ENCODE peak calls at places on chromosome 1, in eight cellular contexts. One of them, this sample, is unnamed.

GRCh38 chr1:156746716-156747631 is 4.5 kb downstream of the HDGF start:
- DNase-seq in pancreas: peak; percentile 91
- DNase-seq in mesothelial cell of epicardium: peak; percentile 88
- DNase-seq in esophagus squamous epithelium: no peak
- DNase-seq in heart right ventricle: peak; percentile 97
- DNase-seq in BE2C: peak; percentile 91
- DNase-seq in CD8-positive, alpha-beta T cell: peak; percentile 79
- DNase-seq in fibroblast of pulmonary artery: peak; percentile 95
- DNase-seq in this sample: peak; percentile 71

GRCh38 chr1:77175230-77175844 is 43.9 kb downstream of the PIGK start:
- DNase-seq in BE2C: peak; percentile 19
- DNase-seq in esophagus squamous epithelium: no peak
- DNase-seq in CD8-positive, alpha-beta T cell: no peak
- DNase-seq in heart right ventricle: no peak
- DNase-seq in mesothelial cell of epicardium: no peak
- DNase-seq in fibroblast of pulmonary artery: peak; percentile 13
- DNase-seq in pancreas: no peak
- DNase-seq in this sample: no peak

GRCh38 chr1:22284906-22285544 is 142.1 kb upstream of the WNT4 start:
- DNase-seq in BE2C: no peak
- DNase-seq in pancreas: no peak
- DNase-seq in mesothelial cell of epicardium: no peak
- DNase-seq in esophagus squamous epithelium: no peak
- DNase-seq in CD8-positive, alpha-beta T cell: no peak
- DNase-seq in fibroblast of pulmonary artery: no peak
- DNase-seq in heart right ventricle: no peak
- DNase-seq in this sample: no peak

GRCh38 chr1:231603598-231604275 is 22.9 kb upstream of the DISC1 start:
- DNase-seq in BE2C: peak; percentile 57
- DNase-seq in pancreas: no peak
- DNase-seq in CD8-positive, alpha-beta T cell: peak; percentile 36
- DNase-seq in heart right ventricle: peak; percentile 27
- DNase-seq in fibroblast of pulmonary artery: peak; percentile 70
- DNase-seq in esophagus squamous epithelium: no peak
- DNase-seq in mesothelial cell of epicardium: no peak
- DNase-seq in this sample: peak; percentile 43

GRCh38 chr1:156781585-156782186 is 14.4 kb downstream of the PRCC start:
- DNase-seq in CD8-positive, alpha-beta T cell: no peak
- DNase-seq in heart right ventricle: no peak
- DNase-seq in pancreas: no peak
- DNase-seq in mesothelial cell of epicardium: no peak
- DNase-seq in esophagus squamous epithelium: no peak
- DNase-seq in BE2C: no peak
- DNase-seq in fibroblast of pulmonary artery: peak; percentile 60
- DNase-seq in this sample: no peak

GRCh38 chr1:229430761-229431269 is 3.1 kb downstream of the ACTA1 start:
- DNase-seq in fibroblast of pulmonary artery: peak; percentile 57
- DNase-seq in BE2C: no peak
- DNase-seq in esophagus squamous epithelium: no peak
- DNase-seq in heart right ventricle: peak; percentile 73
- DNase-seq in mesothelial cell of epicardium: peak; percentile 60
- DNase-seq in CD8-positive, alpha-beta T cell: peak; percentile 46
- DNase-seq in pancreas: peak; percentile 64
- DNase-seq in this sample: peak; percentile 44

GRCh38 chr1:7469255-7469938 is 301.7 kb upstream of the VAMP3 start:
- DNase-seq in esophagus squamous epithelium: no peak
- DNase-seq in heart right ventricle: no peak
- DNase-seq in BE2C: peak; percentile 51
- DNase-seq in CD8-positive, alpha-beta T cell: no peak
- DNase-seq in pancreas: no peak
- DNase-seq in fibroblast of pulmonary artery: peak; percentile 28
- DNase-seq in mesothelial cell of epicardium: no peak
- DNase-seq in this sample: no peak

GRCh38 chr1:16181887-16182719 is 26.2 kb upstream of the EPHA2 start:
- DNase-seq in CD8-positive, alpha-beta T cell: no peak
- DNase-seq in heart right ventricle: peak; percentile 88
- DNase-seq in esophagus squamous epithelium: no peak
- DNase-seq in BE2C: no peak
- DNase-seq in pancreas: peak; percentile 52
- DNase-seq in fibroblast of pulmonary artery: peak; percentile 91
- DNase-seq in mesothelial cell of epicardium: no peak
- DNase-seq in this sample: no peak

GRCh38 chr1:26478988-26479387 is 6.7 kb downstream of the HMGN2 start:
- DNase-seq in fibroblast of pulmonary artery: no peak
- DNase-seq in CD8-positive, alpha-beta T cell: no peak
- DNase-seq in esophagus squamous epithelium: no peak
- DNase-seq in mesothelial cell of epicardium: no peak
- DNase-seq in BE2C: no peak
- DNase-seq in heart right ventricle: no peak
- DNase-seq in pancreas: no peak
- DNase-seq in this sample: no peak

GRCh38 chr1:17075470-17076255 is 21.8 kb upstream of the SDHB start:
- DNase-seq in esophagus squamous epithelium: no peak
- DNase-seq in pancreas: no peak
- DNase-seq in BE2C: no peak
- DNase-seq in heart right ventricle: no peak
- DNase-seq in fibroblast of pulmonary artery: peak; percentile 31
- DNase-seq in mesothelial cell of epicardium: no peak
- DNase-seq in CD8-positive, alpha-beta T cell: no peak
- DNase-seq in this sample: peak; percentile 66

GRCh38 chr1:27342778-27343638 is 1.2 kb downstream of the SYTL1 start:
- DNase-seq in BE2C: no peak
- DNase-seq in pancreas: peak; percentile 68
- DNase-seq in fibroblast of pulmonary artery: no peak
- DNase-seq in CD8-positive, alpha-beta T cell: peak; percentile 76
- DNase-seq in heart right ventricle: no peak
- DNase-seq in esophagus squamous epithelium: no peak
- DNase-seq in mesothelial cell of epicardium: no peak
- DNase-seq in this sample: peak; percentile 65

GRCh38 chr1:111565079-111565478 is 54.5 kb upstream of the RAP1A start:
- DNase-seq in BE2C: no peak
- DNase-seq in CD8-positive, alpha-beta T cell: no peak
- DNase-seq in heart right ventricle: no peak
- DNase-seq in mesothelial cell of epicardium: no peak
- DNase-seq in esophagus squamous epithelium: no peak
- DNase-seq in fibroblast of pulmonary artery: peak; percentile 94
- DNase-seq in pancreas: no peak
- DNase-seq in this sample: no peak

GRCh38 chr1:55095095-55095494 is 55.7 kb downstream of the PCSK9 start:
- DNase-seq in mesothelial cell of epicardium: no peak
- DNase-seq in fibroblast of pulmonary artery: no peak
- DNase-seq in pancreas: no peak
- DNase-seq in BE2C: no peak
- DNase-seq in esophagus squamous epithelium: no peak
- DNase-seq in heart right ventricle: no peak
- DNase-seq in CD8-positive, alpha-beta T cell: no peak
- DNase-seq in this sample: no peak

GRCh38 chr1:55088413-55088812 is 49.1 kb downstream of the PCSK9 start:
- DNase-seq in esophagus squamous epithelium: no peak
- DNase-seq in heart right ventricle: no peak
- DNase-seq in BE2C: no peak
- DNase-seq in mesothelial cell of epicardium: no peak
- DNase-seq in fibroblast of pulmonary artery: no peak
- DNase-seq in CD8-positive, alpha-beta T cell: no peak
- DNase-seq in pancreas: no peak
- DNase-seq in this sample: no peak

DNA sequence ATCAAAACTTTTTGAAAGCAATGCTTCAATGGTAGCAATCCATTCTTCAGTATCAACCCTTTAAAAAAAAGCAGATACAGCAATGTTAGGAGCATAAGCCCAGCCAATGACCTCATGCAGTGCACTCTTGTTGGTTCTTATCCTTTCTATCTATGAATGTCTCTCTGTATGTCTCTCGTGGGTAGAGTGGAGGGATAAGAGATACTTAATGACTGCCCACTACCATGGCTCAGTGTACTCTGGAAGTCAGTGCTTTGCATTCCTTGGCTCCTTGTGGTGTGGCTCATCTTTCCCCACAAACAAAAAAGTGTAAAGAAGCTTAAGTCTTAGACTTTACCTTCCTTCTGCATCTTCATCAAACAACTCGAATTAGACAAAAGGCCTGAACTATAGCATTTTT is 50.3 kb downstream of the PCSK9 start:
- DNase-seq in heart right ventricle: no peak
- DNase-seq in pancreas: no peak
- DNase-seq in BE2C: no peak
- DNase-seq in esophagus squamous epithelium: no peak
- DNase-seq in fibroblast of pulmonary artery: no peak
- DNase-seq in CD8-positive, alpha-beta T cell: no peak
- DNase-seq in mesothelial cell of epicardium: no peak
- DNase-seq in this sample: no peak
- TF ChIP-seq CTCF in heart right ventricle: no peak
- TF ChIP-seq CTCF in pancreas: no peak
- TF ChIP-seq CTCF in BE2C: no peak
- TF ChIP-seq CTCF in esophagus squamous epithelium: no peak
- TF ChIP-seq CTCF in fibroblast of pulmonary artery: no peak
- TF ChIP-seq CTCF in CD8-positive, alpha-beta T cell: no peak
- TF ChIP-seq CTCF in mesothelial cell of epicardium: no peak
- TF ChIP-seq CTCF in this sample: no peak

GRCh38 chr1:222828939-222829338 is 14.1 kb downstream of the DISP1 start:
- DNase-seq in CD8-positive, alpha-beta T cell: no peak
- DNase-seq in esophagus squamous epithelium: no peak
- DNase-seq in mesothelial cell of epicardium: no peak
- DNase-seq in BE2C: no peak
- DNase-seq in pancreas: no peak
- DNase-seq in fibroblast of pulmonary artery: no peak
- DNase-seq in heart right ventricle: no peak
- DNase-seq in this sample: no peak
- TF ChIP-seq CTCF in CD8-positive, alpha-beta T cell: no peak
- TF ChIP-seq CTCF in esophagus squamous epithelium: no peak
- TF ChIP-seq CTCF in mesothelial cell of epicardium: no peak
- TF ChIP-seq CTCF in BE2C: no peak
- TF ChIP-seq CTCF in pancreas: no peak
- TF ChIP-seq CTCF in fibroblast of pulmonary artery: peak; percentile 27
- TF ChIP-seq CTCF in heart right ventricle: no peak
- TF ChIP-seq CTCF in this sample: peak; percentile 7

GRCh38 chr1:147389532-147390184 is 147.2 kb downstream of the CHD1L start:
- DNase-seq in esophagus squamous epithelium: no peak
- DNase-seq in CD8-positive, alpha-beta T cell: no peak
- DNase-seq in mesothelial cell of epicardium: no peak
- DNase-seq in pancreas: no peak
- DNase-seq in fibroblast of pulmonary artery: peak; percentile 67
- DNase-seq in BE2C: peak; percentile 7
- DNase-seq in heart right ventricle: no peak
- DNase-seq in this sample: peak; percentile 66

GRCh38 chr1:147388969-147389368 is 146.5 kb downstream of the CHD1L start:
- DNase-seq in BE2C: no peak
- DNase-seq in mesothelial cell of epicardium: no peak
- DNase-seq in pancreas: no peak
- DNase-seq in esophagus squamous epithelium: no peak
- DNase-seq in CD8-positive, alpha-beta T cell: no peak
- DNase-seq in heart right ventricle: no peak
- DNase-seq in fibroblast of pulmonary artery: no peak
- DNase-seq in this sample: no peak

GRCh38 chr1:147391114-147391513 is 148.6 kb downstream of the CHD1L start:
- DNase-seq in heart right ventricle: no peak
- DNase-seq in CD8-positive, alpha-beta T cell: no peak
- DNase-seq in BE2C: no peak
- DNase-seq in esophagus squamous epithelium: no peak
- DNase-seq in fibroblast of pulmonary artery: no peak
- DNase-seq in pancreas: no peak
- DNase-seq in mesothelial cell of epicardium: no peak
- DNase-seq in this sample: no peak

GRCh38 chr1:147384805-147385204 is 142.3 kb downstream of the CHD1L start:
- DNase-seq in BE2C: no peak
- DNase-seq in CD8-positive, alpha-beta T cell: no peak
- DNase-seq in pancreas: no peak
- DNase-seq in mesothelial cell of epicardium: no peak
- DNase-seq in esophagus squamous epithelium: no peak
- DNase-seq in fibroblast of pulmonary artery: no peak
- DNase-seq in heart right ventricle: no peak
- DNase-seq in this sample: no peak

DNA sequence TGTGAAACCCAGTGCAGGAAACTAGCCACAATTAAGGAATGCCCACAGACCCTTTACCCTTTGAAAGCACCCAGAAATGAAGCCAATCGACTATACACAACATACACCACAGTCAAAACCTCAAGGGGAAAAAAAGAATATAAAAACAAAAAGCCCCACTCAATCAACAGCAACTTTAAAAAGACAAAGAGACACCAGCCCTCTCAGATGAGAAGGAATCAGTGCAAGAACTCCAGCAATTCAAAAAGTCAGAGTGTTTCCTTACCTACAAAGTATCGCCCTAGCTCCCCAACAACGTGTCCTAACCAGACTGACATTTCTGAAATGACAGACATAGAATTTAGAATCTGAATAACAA is 147.7 kb downstream of the CHD1L start:
- DNase-seq in mesothelial cell of epicardium: no peak
- DNase-seq in esophagus squamous epithelium: no peak
- DNase-seq in pancreas: no peak
- DNase-seq in heart right ventricle: no peak
- DNase-seq in fibroblast of pulmonary artery: no peak
- DNase-seq in BE2C: no peak
- DNase-seq in CD8-positive, alpha-beta T cell: no peak
- DNase-seq in this sample: no peak
- TF ChIP-seq CTCF in mesothelial cell of epicardium: no peak
- TF ChIP-seq CTCF in esophagus squamous epithelium: no peak
- TF ChIP-seq CTCF in pancreas: no peak
- TF ChIP-seq CTCF in heart right ventricle: no peak
- TF ChIP-seq CTCF in fibroblast of pulmonary artery: no peak
- TF ChIP-seq CTCF in BE2C: no peak
- TF ChIP-seq CTCF in CD8-positive, alpha-beta T cell: no peak
- TF ChIP-seq CTCF in this sample: no peak

GRCh38 chr1:45490623-45491463 is at the start of gene TESK2:
- DNase-seq in heart right ventricle: peak; percentile 97
- DNase-seq in fibroblast of pulmonary artery: peak; percentile 100
- DNase-seq in BE2C: peak; percentile 88
- DNase-seq in esophagus squamous epithelium: peak; percentile 94
- DNase-seq in CD8-positive, alpha-beta T cell: peak; percentile 95
- DNase-seq in mesothelial cell of epicardium: peak; percentile 85
- DNase-seq in pancreas: peak; percentile 98
- DNase-seq in this sample: peak; percentile 95
- TF ChIP-seq CTCF in heart right ventricle: no peak
- TF ChIP-seq CTCF in fibroblast of pulmonary artery: no peak
- TF ChIP-seq CTCF in BE2C: no peak
- TF ChIP-seq CTCF in esophagus squamous epithelium: no peak
- TF ChIP-seq CTCF in CD8-positive, alpha-beta T cell: no peak
- TF ChIP-seq CTCF in mesothelial cell of epicardium: no peak
- TF ChIP-seq CTCF in pancreas: no peak
- TF ChIP-seq CTCF in this sample: no peak

GRCh38 chr1:116207126-116207735 is 96.0 kb downstream of the MAB21L3 start:
- DNase-seq in esophagus squamous epithelium: no peak
- DNase-seq in mesothelial cell of epicardium: no peak
- DNase-seq in heart right ventricle: no peak
- DNase-seq in CD8-positive, alpha-beta T cell: no peak
- DNase-seq in BE2C: no peak
- DNase-seq in fibroblast of pulmonary artery: no peak
- DNase-seq in pancreas: no peak
- DNase-seq in this sample: no peak
- TF ChIP-seq CTCF in esophagus squamous epithelium: no peak
- TF ChIP-seq CTCF in mesothelial cell of epicardium: no peak
- TF ChIP-seq CTCF in heart right ventricle: no peak
- TF ChIP-seq CTCF in CD8-positive, alpha-beta T cell: no peak
- TF ChIP-seq CTCF in BE2C: no peak
- TF ChIP-seq CTCF in fibroblast of pulmonary artery: no peak
- TF ChIP-seq CTCF in pancreas: no peak
- TF ChIP-seq CTCF in this sample: no peak

DNA sequence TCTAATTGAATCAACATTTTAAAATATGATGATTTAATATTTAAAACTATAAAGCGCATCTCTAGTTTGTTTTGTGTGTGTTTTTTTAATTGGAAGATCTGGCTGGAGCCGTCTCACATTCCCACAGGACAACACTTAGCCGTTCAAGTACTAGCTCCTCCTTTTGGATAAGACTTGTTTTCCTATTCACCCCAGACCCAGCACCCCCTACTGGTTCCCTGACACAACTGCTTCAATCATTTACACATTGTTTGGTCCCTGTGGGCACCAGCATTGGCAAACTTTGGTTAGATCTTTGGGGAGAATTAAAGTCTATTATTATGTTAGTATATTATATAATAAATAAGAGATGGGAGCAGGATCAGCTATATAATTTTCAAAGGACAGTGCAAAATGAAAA is 34.5 kb downstream of the TYW3 start:
- DNase-seq in fibroblast of pulmonary artery: peak; percentile 25
- DNase-seq in pancreas: no peak
- DNase-seq in BE2C: peak; percentile 17
- DNase-seq in heart right ventricle: no peak
- DNase-seq in CD8-positive, alpha-beta T cell: no peak
- DNase-seq in esophagus squamous epithelium: no peak
- DNase-seq in mesothelial cell of epicardium: no peak
- DNase-seq in this sample: no peak
- TF ChIP-seq CTCF in fibroblast of pulmonary artery: peak; percentile 35
- TF ChIP-seq CTCF in pancreas: no peak
- TF ChIP-seq CTCF in BE2C: peak; percentile 53
- TF ChIP-seq CTCF in heart right ventricle: no peak
- TF ChIP-seq CTCF in CD8-positive, alpha-beta T cell: no peak
- TF ChIP-seq CTCF in esophagus squamous epithelium: no peak
- TF ChIP-seq CTCF in mesothelial cell of epicardium: peak; percentile 42
- TF ChIP-seq CTCF in this sample: peak; percentile 36